ENCODE peak calls at places on chromosomes 4 and X, in four cellular contexts. M is stimulated activated CD8-positive, alpha-beta memory T cell treated with anti-CD3 and anti-CD28 coated beads, Interleukin-7, amount 100 ng/mL, for 24 hours; I is T-helper 1 cell; W is GM12891. D is an unnamed sample.

GRCh38 chrX:96002401-96002800 is 682.2 kb upstream of the DIAPH2 start:
- DNase-seq in W (no peak), I (no peak), M (no peak), D (no peak)

GRCh38 chrX:74349387-74349786 is 45.4 kb downstream of the ZCCHC13 start:
- DNase-seq in W (no peak), I (no peak), M (no peak), D (no peak)

GRCh38 chr4:54661686-54662085 is 3.9 kb downstream of the KIT start:
- DNase-seq in M (no peak), I (no peak), W (no peak), D (no peak)

GRCh38 chrX:103585421-103586313 is at the start of gene TCEAL4:
- DNase-seq in I (peak; percentile 6), W (no peak), M (no peak), D (peak; percentile 3)

GRCh38 chr4:61173799-61174198 is 26.3 kb upstream of the ADGRL3 start:
- DNase-seq in I (no peak), W (no peak), M (no peak), D (no peak)

GRCh38 chr4:124322234-124322831 is 390.2 kb downstream of the ANKRD50 start:
- DNase-seq in M (no peak), W (no peak), I (no peak), D (no peak)

GRCh38 chr4:139214039-139214534 is 37.1 kb upstream of the ELF2 start:
- DNase-seq in M (no peak), W (peak; percentile 42), I (no peak), D (no peak)

GRCh38 chr4:76219299-76220055 is 5.9 kb upstream of the SCARB2 start:
- DNase-seq in W (no peak), I (no peak), M (no peak), D (no peak)

GRCh38 chr4:94870151-94870550 is 112.4 kb downstream of the BMPR1B start:
- DNase-seq in M (no peak), I (no peak), W (no peak), D (no peak)

GRCh38 chrX:21757960-21758359 is at the start of gene SMPX:
- DNase-seq in M (no peak), W (no peak), I (no peak), D (no peak)

GRCh38 chr4:10157478-10158354 is 41.1 kb upstream of the WDR1 start:
- DNase-seq in W (peak; percentile 56), M (no peak), I (peak; percentile 5), D (peak; percentile 12)

GRCh38 chrX:115018944-115019343 is 1.5 kb upstream of the IL13RA2 start:
- DNase-seq in W (no peak), M (no peak), I (no peak), D (no peak)

GRCh38 chr4:25032126-25032525 is 1.4 kb upstream of the LGI2 start:
- DNase-seq in I (no peak), W (no peak), M (no peak), D (no peak)

GRCh38 chr4:21819086-21819485 is 129.5 kb downstream of the KCNIP4 start:
- DNase-seq in W (no peak), I (no peak), M (no peak), D (no peak)

GRCh38 chrX:150683536-150684146 is 9.6 kb upstream of the MTMR1 start:
- DNase-seq in I (no peak), W (no peak), M (no peak), D (no peak)

GRCh38 chr4:55186700-55187099 is 61.3 kb upstream of the KDR start:
- DNase-seq in W (no peak), M (no peak), I (no peak), D (no peak)

D was measured in NCI-H2081 treated with DMSO at 0.1 percent for 48 hours.